ENCODE peak calls at places on chromosome 20, in eight cellular contexts. C, W, F, D, E, Y, G and R are unnamed samples.

GRCh38 chr20:13149371-13149770 is 71.7 kb upstream of the ISM1 start:
- DNase-seq in C (no peak), W (no peak), F (no peak), D (no peak), E (no peak), Y (no peak), G (no peak), R (no peak)

GRCh38 chr20:63741676-63742380 is 2.3 kb downstream of the SLC2A4RG start:
- DNase-seq in C (no peak), W (no peak), F (no peak), D (peak), E (no peak), Y (no peak), G (no peak), R (no peak)

GRCh38 chr20:16486532-16486931 is 86.7 kb downstream of the KIF16B start:
- DNase-seq in C (no peak), W (no peak), F (no peak), D (no peak), E (no peak), Y (no peak), G (no peak), R (no peak)

GRCh38 chr20:32315885-32316284 is 38.4 kb downstream of the KIF3B start:
- DNase-seq in C (no peak), W (no peak), F (no peak), D (no peak), E (no peak), Y (no peak), G (no peak), R (no peak)

GRCh38 chr20:20009784-20010253 is 7.3 kb upstream of the NAA20 start:
- DNase-seq in C (no peak), W (no peak), F (no peak), D (no peak), E (no peak), Y (no peak), G (no peak), R (no peak)

GRCh38 chr20:8367679-8368078 is 235.6 kb downstream of the PLCB1 start:
- DNase-seq in C (no peak), W (no peak), F (no peak), D (no peak), E (no peak), Y (no peak), G (no peak), R (no peak)

GRCh38 chr20:63128956-63129355 is 87.0 kb downstream of the YTHDF1 start:
- DNase-seq in C (no peak), W (no peak), F (peak), D (peak), E (no peak), Y (no peak), G (no peak), R (no peak)

GRCh38 chr20:23147964-23148720 is 62.0 kb upstream of the CD93 start:
- DNase-seq in C (no peak), W (peak), F (no peak), D (peak), E (no peak), Y (no peak), G (peak), R (no peak)

GRCh38 chr20:41627611-41628244 is 9.6 kb upstream of the CHD6 start:
- DNase-seq in C (no peak), W (no peak), F (no peak), D (no peak), E (no peak), Y (no peak), G (no peak), R (no peak)

GRCh38 chr20:17648782-17649730 is 33.0 kb downstream of the RRBP1 start:
- DNase-seq in C (no peak), W (peak), F (no peak), D (peak), E (peak), Y (no peak), G (no peak), R (no peak)

GRCh38 chr20:47645632-47646031 is 139.6 kb downstream of the SULF2 start:
- DNase-seq in C (no peak), W (no peak), F (no peak), D (no peak), E (no peak), Y (no peak), G (no peak), R (no peak)

GRCh38 chr20:32509639-32510066 is 75.5 kb downstream of the NOL4L start:
- DNase-seq in C (no peak), W (no peak), F (no peak), D (no peak), E (peak), Y (peak), G (no peak), R (no peak)

GRCh38 chr20:4476903-4477302 is 244.8 kb upstream of the PRND start:
- DNase-seq in C (no peak), W (no peak), F (no peak), D (no peak), E (no peak), Y (no peak), G (no peak), R (no peak)

GRCh38 chr20:49482621-49483017 is at the start of gene KCNB1:
- DNase-seq in C (peak), W (no peak), F (no peak), D (peak), E (peak), Y (peak), G (no peak), R (peak)
- TF ChIP-seq CTCF in C (peak), W (no peak), F (peak), D (no peak), E (no peak), Y (no peak), G (no peak), R (no peak)

GRCh38 chr20:45138451-45139300 is 14.4 kb upstream of the WFDC12 start:
- DNase-seq in C (peak), W (no peak), F (no peak), D (peak), E (peak), Y (no peak), G (no peak), R (peak)
- TF ChIP-seq CTCF in C (peak), W (peak), F (peak), D (peak), E (peak), Y (peak), G (peak), R (peak)

DNA sequence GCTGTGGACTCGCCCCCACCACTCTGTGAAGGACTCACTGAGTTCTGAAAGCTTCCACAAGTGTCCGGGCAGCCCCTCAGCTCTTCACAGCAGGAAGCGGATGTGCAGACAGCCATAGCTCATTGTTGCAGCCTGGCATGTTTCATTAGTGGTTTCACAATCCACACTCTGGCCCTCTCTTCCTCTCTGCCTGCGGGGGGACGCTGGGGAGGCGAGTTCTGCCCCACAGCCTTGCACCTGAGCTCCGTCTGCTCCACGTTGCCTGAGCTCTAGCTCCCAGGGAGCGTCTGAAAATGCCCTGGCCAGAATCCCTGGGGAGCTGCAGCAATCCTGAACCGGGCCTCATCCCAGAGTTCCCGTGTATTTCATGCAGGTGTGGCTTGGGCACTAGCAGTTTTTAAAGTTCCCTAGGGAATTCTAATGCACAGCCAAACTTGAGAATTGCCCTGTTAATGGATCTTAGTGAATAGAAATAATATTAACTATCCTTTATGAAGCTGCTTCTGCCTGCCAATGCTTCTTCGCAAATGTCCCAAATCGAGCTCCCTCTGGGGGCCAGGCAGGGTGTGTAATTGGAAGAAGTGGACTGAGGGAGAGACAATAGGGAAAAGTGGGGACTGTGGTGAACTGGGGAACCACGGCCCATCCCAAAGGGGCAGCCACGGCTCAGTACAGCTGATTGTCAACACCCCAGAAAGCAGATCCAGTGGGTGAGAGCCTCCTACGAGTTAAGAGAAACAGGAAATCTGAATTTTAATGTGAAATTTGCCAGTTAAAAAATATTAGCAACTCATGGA is 51.5 kb downstream of the CTCFL start:
- DNase-seq in C (no peak), W (peak), F (no peak), D (no peak), E (no peak), Y (no peak), G (no peak), R (no peak)
- TF ChIP-seq CTCF in C (no peak), W (peak), F (no peak), D (peak), E (no peak), Y (no peak), G (no peak), R (no peak)

DNA sequence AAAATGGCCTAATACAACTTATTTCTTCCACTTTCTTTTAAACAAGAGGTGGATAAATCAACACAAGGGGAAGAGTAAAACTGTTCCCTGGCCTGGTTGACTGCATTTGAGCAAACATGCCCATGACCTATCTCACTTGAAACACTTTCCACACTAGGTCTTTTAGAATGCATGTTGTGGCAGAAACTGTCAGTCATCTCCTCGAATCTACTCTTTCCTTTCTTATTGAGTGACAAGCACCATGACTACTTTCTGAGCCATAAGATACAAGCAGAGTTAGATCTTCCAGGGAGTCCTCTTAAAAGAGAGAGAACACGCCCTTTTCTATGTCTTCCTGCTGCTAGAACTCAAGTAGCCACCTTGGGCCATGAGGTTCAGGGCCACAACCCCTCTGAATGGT is 66.5 kb downstream of the PTPRT start:
- DNase-seq in C (no peak), W (no peak), F (no peak), D (no peak), E (no peak), Y (no peak), G (no peak), R (no peak)
- TF ChIP-seq CTCF in C (no peak), W (no peak), F (no peak), D (no peak), E (no peak), Y (no peak), G (no peak), R (no peak)

GRCh38 chr20:56143759-56144158 is 104.8 kb upstream of the MC3R start:
- DNase-seq in C (no peak), W (no peak), F (no peak), D (no peak), E (no peak), Y (no peak), G (no peak), R (no peak)
- TF ChIP-seq CTCF in C (no peak), W (no peak), F (no peak), D (no peak), E (no peak), Y (no peak), G (no peak), R (no peak)

DNA sequence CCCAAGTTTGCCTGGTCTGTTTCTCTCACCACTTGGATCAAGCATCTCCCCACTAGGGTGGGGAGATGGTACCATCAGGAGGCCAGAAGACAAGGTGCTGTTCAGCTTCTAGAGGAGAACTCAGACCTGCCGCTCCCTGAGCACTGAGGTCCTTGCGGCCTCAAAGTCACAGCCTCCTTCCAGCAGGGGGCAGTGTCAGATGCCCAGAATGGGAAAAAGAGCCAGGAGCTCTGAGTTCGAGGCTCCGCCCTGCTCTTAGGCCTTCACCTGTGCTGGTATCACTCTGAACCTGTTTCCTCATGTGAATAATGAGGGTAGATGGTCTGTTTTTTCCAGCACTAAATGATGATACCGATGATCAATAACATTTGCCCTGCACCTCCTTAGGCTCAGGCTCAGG is 68.7 kb downstream of the TOX2 start:
- DNase-seq in C (no peak), W (no peak), F (no peak), D (no peak), E (no peak), Y (no peak), G (no peak), R (peak)
- TF ChIP-seq CTCF in C (peak), W (peak), F (no peak), D (peak), E (peak), Y (no peak), G (peak), R (no peak)

DNA sequence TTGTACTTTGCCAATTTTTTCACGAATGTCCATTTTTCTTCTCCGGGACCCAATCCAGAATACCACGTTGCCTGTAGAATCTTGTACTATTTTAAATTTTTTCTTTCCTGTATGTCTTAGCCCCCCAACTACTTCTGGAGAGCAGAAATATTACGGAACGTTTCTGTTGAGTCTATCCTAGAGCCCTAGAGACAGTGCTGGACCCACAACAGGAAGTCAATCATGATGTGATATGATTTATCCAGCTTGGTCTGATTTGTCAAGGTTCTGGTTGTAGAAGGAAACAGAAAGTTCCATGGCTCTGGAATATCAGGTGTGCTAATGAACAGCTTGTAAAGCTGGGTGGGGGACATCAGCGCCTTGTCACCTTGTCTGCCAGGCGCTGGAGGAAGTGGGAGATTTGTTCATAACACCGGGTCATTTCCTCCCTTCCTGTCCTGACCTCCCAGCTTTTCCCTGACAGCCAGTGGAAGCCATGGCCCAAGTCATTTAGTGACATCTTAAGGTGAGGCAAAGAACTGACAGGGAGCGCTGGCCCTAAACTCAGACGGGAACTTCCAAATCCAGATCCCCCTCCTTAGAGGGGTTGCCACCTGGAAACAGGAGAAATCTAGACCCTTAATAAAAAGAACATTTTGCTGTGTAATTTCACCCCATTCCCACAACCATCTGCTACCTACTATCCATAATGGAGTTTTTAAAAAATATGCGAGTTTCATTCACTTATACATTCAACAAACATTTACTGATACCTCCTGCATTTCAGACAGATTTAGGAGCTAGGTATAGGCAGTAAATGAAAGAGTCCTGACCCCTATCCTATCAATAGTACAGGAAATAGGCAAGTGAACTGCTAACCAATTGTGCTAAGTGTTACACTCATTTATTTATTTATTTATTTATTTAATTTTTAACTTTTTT is 130.5 kb downstream of the ZFP64 start:
- DNase-seq in C (no peak), W (no peak), F (no peak), D (no peak), E (peak), Y (no peak), G (no peak), R (peak)
- TF ChIP-seq CTCF in C (peak), W (no peak), F (no peak), D (peak), E (peak), Y (no peak), G (peak), R (peak)